ENCODE peak calls at places on chromosome 20, in four cellular contexts. S is DND-41, G is AG10803, L is GM12865. C is an unnamed sample.

GRCh38 chr20:60806824-60807223 is 445.2 kb upstream of the CDH4 start:
- DNase-seq in S (no peak), G (no peak), L (no peak), C (no peak)

GRCh38 chr20:30811896-30812671 is 445.4 kb upstream of the DEFB115 start:
- DNase-seq in S (no peak), G (peak), L (peak), C (peak)

GRCh38 chr20:64256282-64256947 is 867 bp downstream of the PCMTD2 start:
- DNase-seq in S (no peak), G (peak), L (no peak), C (no peak)

GRCh38 chr20:63740501-63741353 is 1.2 kb downstream of the SLC2A4RG start:
- DNase-seq in S (peak), G (peak), L (peak), C (peak)

GRCh38 chr20:53681352-53682212 is 87.9 kb upstream of the ZNF217 start:
- DNase-seq in S (no peak), G (no peak), L (no peak), C (no peak)

GRCh38 chr20:19621072-19621471 is 137.0 kb upstream of the RIN2 start:
- DNase-seq in S (no peak), G (no peak), L (no peak), C (no peak)

GRCh38 chr20:46735436-46735835 is 26.0 kb downstream of the SLC2A10 start:
- DNase-seq in S (no peak), G (no peak), L (no peak), C (peak)

GRCh38 chr20:37821691-37822655 is 81.0 kb upstream of the VSTM2L start:
- DNase-seq in S (no peak), G (peak), L (no peak), C (peak)

GRCh38 chr20:40293740-40294139 is 395.3 kb downstream of the MAFB start:
- DNase-seq in S (no peak), G (peak), L (no peak), C (no peak)

GRCh38 chr20:19886666-19887288 is 128.7 kb downstream of the RIN2 start:
- DNase-seq in S (no peak), G (no peak), L (no peak), C (peak)

GRCh38 chr20:54062812-54063280 is 7.5 kb downstream of the BCAS1 start:
- DNase-seq in S (peak), G (peak), L (peak), C (peak)

DNA sequence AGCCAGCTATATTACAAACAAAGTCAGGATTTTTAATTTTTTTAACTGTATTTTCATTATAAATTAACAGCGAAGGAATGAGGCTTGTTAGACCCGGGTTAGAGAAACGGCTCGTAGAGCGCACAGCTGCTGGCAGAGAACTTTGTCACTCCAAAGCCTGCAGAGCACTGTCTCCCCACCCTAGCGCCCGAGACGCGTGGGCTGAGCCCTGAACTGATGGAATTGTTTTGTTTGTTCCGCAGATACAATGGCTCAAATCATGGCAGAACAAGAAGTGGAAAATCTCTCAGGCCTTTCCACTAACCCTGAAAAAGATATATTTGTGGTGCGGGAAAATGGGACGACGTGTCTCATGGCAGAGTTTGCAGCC is 806 bp downstream of the LAMP5 start:
- DNase-seq in S (no peak), G (no peak), L (no peak), C (no peak)
- H3K4me3 ChIP-seq in S (no peak), G (no peak), L (peak), C (no peak)

GRCh38 chr20:25081065-25081729 is 744 bp downstream of the VSX1 start:
- DNase-seq in S (peak), G (no peak), L (no peak), C (peak)
- TF ChIP-seq CTCF in S (peak), G (no peak), L (no peak), C (no peak)

DNA sequence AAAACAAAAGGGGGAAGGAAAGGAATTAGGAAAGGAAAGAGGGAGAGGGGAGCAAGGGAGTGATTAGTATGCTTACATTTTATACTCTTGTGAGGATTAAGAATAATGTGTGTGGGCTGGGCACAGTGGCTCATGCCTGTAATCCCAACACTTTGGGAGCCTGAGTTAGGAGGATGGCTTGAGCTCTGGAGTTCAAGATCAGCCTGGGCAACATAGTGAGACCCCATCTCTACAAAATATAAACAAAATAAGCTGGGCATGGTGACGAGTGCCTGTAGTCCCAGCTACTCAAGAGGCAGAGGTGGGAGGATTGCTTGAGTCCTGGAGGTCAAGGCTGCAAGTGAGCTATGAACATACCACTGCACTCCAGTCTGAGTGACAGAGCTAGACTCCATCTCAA is 47.0 kb downstream of the SHLD1 start:
- DNase-seq in S (no peak), G (no peak), L (no peak), C (no peak)
- H3K4me3 ChIP-seq in S (no peak), G (no peak), L (no peak), C (no peak)

GRCh38 chr20:44112456-44112855 is 74.5 kb downstream of the JPH2 start:
- DNase-seq in S (no peak), G (no peak), L (no peak), C (no peak)

GRCh38 chr20:44112889-44113641 is 73.9 kb downstream of the JPH2 start:
- DNase-seq in S (no peak), G (no peak), L (no peak), C (no peak)

GRCh38 chr20:44113642-44113945 is 73.4 kb downstream of the JPH2 start:
- DNase-seq in S (no peak), G (no peak), L (no peak), C (no peak)

GRCh38 chr20:44110816-44111568 is 76.0 kb downstream of the JPH2 start:
- DNase-seq in S (no peak), G (no peak), L (no peak), C (no peak)

GRCh38 chr20:44111712-44112335 is 75.2 kb downstream of the JPH2 start:
- DNase-seq in S (no peak), G (peak), L (no peak), C (peak)
- TF ChIP-seq CTCF in S (no peak), G (no peak), L (no peak), C (no peak)

DNA sequence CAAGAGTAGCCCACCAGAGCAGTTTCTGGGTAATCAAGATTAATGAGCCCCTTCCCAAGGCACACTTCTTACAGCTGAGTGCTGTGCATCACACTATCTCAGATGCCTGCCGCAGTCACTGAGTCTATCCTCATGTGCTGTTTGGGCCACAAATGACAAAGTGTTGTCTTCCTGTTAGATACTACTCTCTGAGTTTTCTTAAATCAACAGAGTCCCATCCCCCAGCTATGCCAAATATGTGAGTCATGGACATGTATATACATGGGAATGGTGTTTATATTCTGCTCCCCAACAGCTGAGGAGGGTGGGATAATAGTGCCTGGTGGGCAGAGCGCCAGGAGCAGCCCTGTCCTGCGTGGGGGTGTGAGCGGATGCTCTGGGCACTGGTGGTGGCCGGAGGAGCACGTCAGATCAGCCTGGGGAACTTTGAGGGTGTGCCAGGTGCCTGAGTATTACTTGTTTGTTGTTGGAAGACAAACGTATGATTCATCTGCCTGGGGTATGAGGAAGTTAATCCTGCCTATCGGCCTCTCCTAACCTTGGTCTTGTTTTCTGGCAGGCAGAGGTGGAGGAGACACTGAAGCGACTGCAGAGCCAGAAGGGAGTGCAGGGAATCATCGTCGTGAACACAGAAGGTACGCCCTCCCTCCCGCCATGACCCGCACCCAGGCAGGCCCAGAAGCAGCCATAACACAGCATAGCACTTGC is 9.6 kb downstream of the DYNLRB1 start:
- DNase-seq in S (no peak), G (peak), L (no peak), C (peak)
- H3K4me3 ChIP-seq in S (no peak), G (no peak), L (no peak), C (no peak)

DNA sequence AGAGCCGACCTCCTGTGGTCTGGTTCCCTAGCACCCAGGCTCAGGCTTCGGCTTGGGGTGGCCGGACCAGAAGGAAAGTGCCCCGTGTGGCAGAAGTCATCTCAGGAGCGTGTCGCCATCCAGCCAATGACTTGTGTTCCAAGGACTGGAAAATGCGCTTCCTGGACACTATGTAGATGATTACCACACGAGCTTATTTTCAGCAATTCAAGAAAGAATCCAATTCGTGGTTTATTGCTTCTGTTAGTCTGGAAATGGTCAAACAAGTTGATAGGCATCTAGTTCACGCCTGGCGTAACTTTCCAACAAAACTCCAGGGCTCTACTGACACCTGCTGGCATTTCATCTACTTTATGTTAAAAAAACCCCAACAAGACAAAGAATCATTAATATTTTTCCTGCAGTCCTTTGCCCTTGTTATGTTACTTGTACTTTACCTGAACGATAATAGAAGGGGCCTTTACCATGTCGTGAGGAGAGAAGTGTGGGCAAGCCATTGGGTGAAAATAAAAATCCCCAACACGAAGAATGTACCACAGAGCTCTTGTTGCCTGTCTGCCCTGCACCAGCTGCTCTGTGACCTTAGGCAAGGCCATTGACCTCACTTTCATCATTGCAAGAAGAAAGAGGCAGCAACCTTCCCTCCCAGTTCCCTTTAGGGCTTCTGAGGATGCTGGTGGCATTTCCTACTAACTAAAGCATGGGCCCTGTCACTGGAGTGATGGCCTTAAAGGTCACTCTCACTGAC is 154.7 kb upstream of the LAMP5 start:
- DNase-seq in S (peak), G (peak), L (peak), C (peak)
- TF ChIP-seq CTCF in S (peak), G (peak), L (peak), C (peak)